ENCODE peak calls at places on chromosome 15, in seven cellular contexts. B is A549, T is fibroblast of lung, S is upper lobe of left lung, H is cardiac muscle cell, G is HCT116, F is GM10248. O is an unnamed sample.

GRCh38 chr15:48641416-48641815 is 4.1 kb downstream of the FBN1 start:
- DNase-seq in F (peak), T (peak), B (peak), H (peak), S (no peak), G (no peak), O (no peak)

GRCh38 chr15:62365795-62366442 is 200.8 kb upstream of the C2CD4B start:
- DNase-seq in G (no peak), T (no peak), S (no peak), B (no peak), F (no peak), H (no peak), O (no peak)

GRCh38 chr15:78257681-78258080 is 6.7 kb upstream of the DNAJA4 start:
- DNase-seq in F (no peak), S (no peak), B (no peak), G (no peak), H (no peak), T (no peak), O (no peak)

GRCh38 chr15:82854554-82854953 is 45.1 kb downstream of the WHAMM start:
- DNase-seq in S (no peak), H (no peak), F (no peak), B (no peak), G (no peak), T (no peak), O (no peak)

GRCh38 chr15:25094519-25094918 is 139.7 kb downstream of the SNRPN start:
- DNase-seq in S (no peak), B (no peak), H (no peak), T (no peak), F (no peak), G (no peak), O (no peak)

GRCh38 chr15:99009741-99010370 is 2.3 kb upstream of the PGPEP1L start:
- DNase-seq in S (no peak), G (no peak), F (no peak), T (peak), B (no peak), H (no peak), O (no peak)

GRCh38 chr15:68375716-68376220 is 56.2 kb downstream of the ITGA11 start:
- DNase-seq in S (no peak), F (no peak), B (no peak), G (no peak), T (no peak), H (no peak), O (no peak)

GRCh38 chr15:77069521-77070121 is 1.3 kb downstream of the TSPAN3 start:
- DNase-seq in F (no peak), B (peak), T (no peak), H (no peak), S (peak), G (no peak), O (no peak)

GRCh38 chr15:75647370-75648155 is at the start of gene SNX33:
- DNase-seq in H (peak), B (peak), S (peak), F (peak), G (no peak), T (peak), O (peak)

GRCh38 chr15:62783303-62783957 is 259.1 kb upstream of the TPM1 start:
- DNase-seq in F (no peak), S (no peak), B (peak), G (no peak), T (peak), H (peak), O (no peak)

GRCh38 chr15:67105065-67105951 is 39.9 kb downstream of the SMAD3 start:
- DNase-seq in T (peak), B (peak), F (no peak), G (peak), S (no peak), H (peak), O (no peak)

GRCh38 chr15:68328485-68328884 is 50.9 kb downstream of the FEM1B start:
- DNase-seq in B (no peak), T (no peak), H (no peak), S (no peak), G (no peak), F (no peak), O (no peak)

GRCh38 chr15:62712455-62712839 is 330.1 kb upstream of the TPM1 start:
- DNase-seq in G (no peak), B (no peak), S (no peak), T (no peak), H (no peak), F (no peak), O (no peak)

GRCh38 chr15:64895285-64896065 is 16.2 kb upstream of the ANKDD1A start:
- DNase-seq in H (peak), G (no peak), S (peak), B (no peak), T (peak), F (peak), O (peak)
- TF ChIP-seq CTCF in H (no peak), G (no peak), S (no peak), B (no peak), T (no peak), F (no peak), O (peak)

GRCh38 chr15:41824062-41824745 is 3.7 kb upstream of the JMJD7 start:
- DNase-seq in F (no peak), B (no peak), H (no peak), G (no peak), T (no peak), S (no peak), O (no peak)

GRCh38 chr15:41827880-41828746 is at the start of gene JMJD7:
- DNase-seq in G (peak), T (peak), S (peak), H (peak), F (peak), B (peak), O (peak)

GRCh38 chr15:41827290-41827879 is 507 bp upstream of the JMJD7 start:
- DNase-seq in B (no peak), T (no peak), S (no peak), H (no peak), F (no peak), G (no peak), O (no peak)

GRCh38 chr15:41825145-41825544 is 2.7 kb upstream of the JMJD7 start:
- DNase-seq in T (no peak), S (no peak), G (no peak), B (no peak), H (no peak), F (no peak), O (no peak)

GRCh38 chr15:41825572-41826535 is 2.0 kb upstream of the JMJD7 start:
- DNase-seq in H (no peak), F (no peak), G (no peak), T (no peak), B (no peak), S (no peak), O (no peak)
- TF ChIP-seq CTCF in H (no peak), F (no peak), G (no peak), T (no peak), B (no peak), S (no peak), O (no peak)

GRCh38 chr15:100650685-100651084 is 48.3 kb downstream of the ASB7 start:
- DNase-seq in B (peak), H (no peak), G (no peak), S (no peak), T (no peak), F (no peak), O (no peak)
- TF ChIP-seq CTCF in B (peak), H (no peak), G (peak), S (no peak), T (no peak), F (peak), O (peak)

DNA sequence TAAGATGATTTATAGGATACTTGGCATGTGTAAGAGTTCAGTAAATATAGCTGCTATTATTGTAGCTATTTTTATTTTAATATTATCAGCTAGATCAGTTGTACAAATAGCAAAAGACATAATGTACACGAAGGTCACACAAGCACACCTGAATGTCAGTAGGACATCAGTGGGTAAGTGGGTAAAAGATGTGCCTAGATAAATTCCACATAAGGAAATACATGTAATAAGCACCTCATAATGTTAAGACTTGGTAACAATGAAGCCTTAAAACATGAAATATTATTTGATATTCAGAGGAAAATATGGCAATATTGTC is 41.5 kb downstream of the ABHD2 start:
- DNase-seq in T (no peak), G (no peak), S (no peak), B (no peak), F (no peak), H (no peak), O (no peak)
- TF ChIP-seq CTCF in T (no peak), G (no peak), S (no peak), B (no peak), F (no peak), H (no peak), O (no peak)

GRCh38 chr15:101019351-101019750 is 100.2 kb downstream of the LRRK1 start:
- DNase-seq in H (no peak), B (no peak), T (no peak), S (no peak), G (no peak), F (no peak), O (no peak)

GRCh38 chr15:101016581-101016980 is 97.4 kb downstream of the LRRK1 start:
- DNase-seq in T (no peak), G (no peak), B (no peak), F (no peak), H (no peak), S (no peak), O (no peak)

GRCh38 chr15:101014921-101015841 is 96.0 kb downstream of the LRRK1 start:
- DNase-seq in S (peak), G (peak), B (peak), T (peak), F (peak), H (peak), O (peak)

GRCh38 chr15:101017935-101018849 is 99.0 kb downstream of the LRRK1 start:
- DNase-seq in T (peak), S (no peak), G (no peak), B (no peak), F (no peak), H (peak), O (no peak)

GRCh38 chr15:101017041-101017754 is 98.0 kb downstream of the LRRK1 start:
- DNase-seq in G (no peak), F (no peak), T (no peak), B (peak), H (no peak), S (no peak), O (no peak)
- TF ChIP-seq CTCF in G (no peak), F (no peak), T (no peak), B (peak), H (peak), S (no peak), O (peak)

GRCh38 chr15:94576889-94577533 is 345.6 kb downstream of the MCTP2 start:
- DNase-seq in H (peak), B (peak), G (peak), S (no peak), F (peak), T (peak), O (peak)
- TF ChIP-seq CTCF in H (peak), B (peak), G (peak), S (peak), F (peak), T (peak), O (peak)

GRCh38 chr15:28027714-28028076 is 71.4 kb downstream of the OCA2 start:
- DNase-seq in G (no peak), T (no peak), F (no peak), S (no peak), B (no peak), H (no peak), O (no peak)

GRCh38 chr15:28037969-28038640 is 61.0 kb downstream of the OCA2 start:
- DNase-seq in B (no peak), G (no peak), T (peak), S (no peak), F (no peak), H (no peak), O (no peak)

DNA sequence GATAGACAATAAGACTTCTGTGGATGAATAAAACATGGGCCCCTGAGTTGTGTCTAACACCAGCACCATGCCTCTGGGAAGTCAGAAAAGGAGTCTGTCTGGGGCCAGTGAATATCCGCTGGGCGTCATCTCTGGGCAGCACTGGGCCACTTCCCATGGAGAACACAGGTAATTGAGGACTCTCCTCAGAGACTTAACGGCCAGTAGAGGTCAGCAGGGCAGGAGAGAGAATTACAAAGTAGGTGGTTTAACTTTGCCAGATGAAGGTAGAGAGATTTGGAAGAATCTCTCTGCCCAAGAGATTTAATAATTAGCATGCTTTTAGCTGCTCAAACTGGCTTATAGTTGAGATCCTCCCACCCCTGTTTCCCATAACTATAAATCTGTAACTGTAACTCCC is 65.7 kb downstream of the OCA2 start:
- DNase-seq in S (no peak), T (no peak), B (no peak), H (no peak), F (no peak), G (no peak), O (no peak)
- TF ChIP-seq CTCF in S (no peak), T (no peak), B (no peak), H (no peak), F (no peak), G (no peak), O (no peak)

GRCh38 chr15:92425578-92426225 is 32.0 kb downstream of the ST8SIA2 start:
- DNase-seq in G (no peak), T (no peak), F (no peak), H (no peak), S (no peak), B (no peak), O (no peak)
- TF ChIP-seq CTCF in G (no peak), T (no peak), F (no peak), H (no peak), S (no peak), B (no peak), O (no peak)

DNA sequence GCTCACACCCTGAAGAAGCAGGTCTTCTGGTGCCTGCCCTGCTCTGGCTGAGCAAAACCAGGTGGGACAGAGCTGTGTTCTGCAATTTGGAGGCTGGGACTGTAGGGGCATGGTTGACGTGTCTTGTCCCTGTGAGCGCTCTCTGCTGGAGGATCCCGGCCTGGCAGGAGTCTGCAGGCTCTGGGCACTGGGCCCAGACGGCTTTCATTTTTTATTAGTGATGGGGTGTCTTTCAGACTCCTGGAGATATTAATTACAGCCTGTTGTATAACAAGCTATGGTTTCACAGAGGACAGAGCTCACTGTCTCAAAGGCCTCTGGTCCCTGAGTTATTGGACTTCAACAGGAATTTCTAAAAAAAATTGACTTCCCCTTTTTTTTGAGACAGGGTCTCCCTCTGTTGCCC is 29.5 kb upstream of the ZNF710 start:
- DNase-seq in B (peak), T (peak), S (peak), H (peak), G (peak), F (peak), O (peak)
- TF ChIP-seq CTCF in B (peak), T (peak), S (peak), H (peak), G (peak), F (peak), O (peak)

DNA sequence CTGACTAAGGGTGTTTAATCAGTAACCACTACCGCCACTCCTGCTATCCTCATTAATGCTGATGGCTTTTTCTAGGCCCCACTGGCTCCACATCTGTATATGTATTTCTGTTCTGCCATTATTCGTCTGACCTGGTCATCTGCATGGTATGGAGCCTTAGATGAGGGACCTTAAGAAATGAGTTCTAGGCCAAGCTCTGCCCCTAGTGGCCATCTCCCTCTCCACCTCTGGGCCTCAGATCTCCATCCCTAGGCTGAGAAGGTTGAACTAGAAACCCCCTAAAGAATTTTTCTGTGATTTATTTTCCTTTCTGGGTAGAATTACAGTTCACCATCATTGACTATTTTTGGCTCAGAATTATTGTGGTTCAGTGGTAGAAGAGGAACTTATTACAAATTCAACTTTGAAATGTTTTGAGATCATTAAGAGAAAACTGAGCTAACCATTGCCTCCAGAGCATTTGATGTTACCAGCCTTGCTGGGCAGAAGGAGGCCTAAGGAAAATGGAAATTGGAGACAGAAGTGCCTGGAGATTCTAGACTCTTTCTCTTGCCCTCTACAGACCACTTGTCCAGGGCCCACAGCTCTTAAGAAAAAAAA is 325.2 kb upstream of the NR2E3 start:
- DNase-seq in S (no peak), B (peak), G (no peak), T (no peak), F (peak), H (no peak), O (peak)
- TF ChIP-seq CTCF in S (no peak), B (peak), G (no peak), T (peak), F (peak), H (peak), O (peak)

O was measured in GM13977.